ENCODE peak calls at places on chromosomes 3 and 15, in nine cellular contexts. L is cardiac muscle cell; X is stimulated activated naive B cell treated with anti-CD40 and anti-IgM and Interleukin-4, amounts not matched to agents 10 μg/mL and 1 μg/mL and 100 μg/mL, for 72 hours; M is hypothalamus; R is GM20000; H is stimulated activated CD8-positive, alpha-beta memory T cell treated with anti-CD3 and anti-CD28 coated beads, Interleukin-4, amount 100 ng/mL, for 24 hours; F is NCI-H345; Z is fibroblast of pulmonary artery; U is fibroblast of lung. T is an unnamed sample.

GRCh38 chr3:9404680-9405079 is 7.3 kb downstream of the SETD5 start:
- DNase-seq in L (peak), X (no peak), M (no peak), R (no peak), H (no peak), F (no peak), Z (no peak), U (no peak), T (no peak)

GRCh38 chr3:47856669-47857068 is 53.7 kb downstream of the DHX30 start:
- DNase-seq in L (no peak), X (no peak), M (no peak), R (no peak), H (no peak), F (no peak), Z (no peak), U (no peak), T (no peak)

GRCh38 chr15:57091626-57092025 is 173.2 kb downstream of the TCF12 start:
- DNase-seq in L (no peak), X (no peak), M (no peak), R (no peak), H (no peak), F (no peak), Z (no peak), U (no peak), T (no peak)

GRCh38 chr3:42664443-42664814 is 10.9 kb downstream of the ZBTB47 start:
- DNase-seq in L (no peak), X (no peak), M (no peak), R (no peak), H (no peak), F (no peak), Z (no peak), U (no peak), T (no peak)

GRCh38 chr15:46460426-46460825 is 825.6 kb downstream of the SQOR start:
- DNase-seq in L (no peak), X (no peak), M (no peak), R (no peak), H (no peak), F (no peak), Z (no peak), U (no peak), T (no peak)

GRCh38 chr15:24848050-24848449 is 106.7 kb upstream of the SNRPN start:
- DNase-seq in L (peak), X (no peak), M (peak), R (no peak), H (no peak), F (no peak), Z (peak), U (peak), T (no peak)

GRCh38 chr15:31081568-31082250 is 19.8 kb downstream of the TRPM1 start:
- DNase-seq in L (no peak), X (no peak), M (no peak), R (no peak), H (no peak), F (peak), Z (no peak), U (no peak), T (no peak)

GRCh38 chr3:85821130-85821756 is 862.5 kb downstream of the CADM2 start:
- DNase-seq in L (peak), X (no peak), M (no peak), R (peak), H (no peak), F (peak), Z (peak), U (peak), T (no peak)

GRCh38 chr3:157089455-157090221 is 70.3 kb downstream of the CCNL1 start:
- DNase-seq in L (peak), X (peak), M (no peak), R (peak), H (no peak), F (no peak), Z (peak), U (no peak), T (no peak)

GRCh38 chr15:81027200-81027599 is 26.5 kb downstream of the TLNRD1 start:
- DNase-seq in L (no peak), X (no peak), M (no peak), R (no peak), H (no peak), F (no peak), Z (no peak), U (peak), T (no peak)

GRCh38 chr3:129592362-129593150 is 13.9 kb downstream of the PLXND1 start:
- DNase-seq in L (no peak), X (no peak), M (peak), R (no peak), H (no peak), F (no peak), Z (no peak), U (no peak), T (no peak)

GRCh38 chr3:10599444-10599843 is 94.1 kb upstream of the ATP2B2 start:
- DNase-seq in L (no peak), X (no peak), M (no peak), R (no peak), H (no peak), F (peak), Z (no peak), U (no peak), T (no peak)

GRCh38 chr3:55481067-55481917 is 5.8 kb downstream of the WNT5A start:
- DNase-seq in L (peak), X (no peak), M (peak), R (no peak), H (no peak), F (no peak), Z (peak), U (peak), T (no peak)

GRCh38 chr3:157093096-157093495 is 66.9 kb downstream of the CCNL1 start:
- DNase-seq in L (no peak), X (no peak), M (no peak), R (no peak), H (no peak), F (no peak), Z (no peak), U (no peak), T (no peak)

GRCh38 chr3:69178838-69179739 is 56.7 kb upstream of the LMOD3 start:
- DNase-seq in L (no peak), X (no peak), M (no peak), R (no peak), H (no peak), F (no peak), Z (peak), U (peak), T (no peak)

GRCh38 chr3:161957467-161957866 is 460.9 kb downstream of the OTOL1 start:
- DNase-seq in L (no peak), X (no peak), M (no peak), R (no peak), H (no peak), F (no peak), Z (no peak), U (peak), T (no peak)

GRCh38 chr3:152444029-152444641 is 175.4 kb downstream of the MBNL1 start:
- DNase-seq in L (peak), X (no peak), M (no peak), R (peak), H (no peak), F (no peak), Z (peak), U (peak), T (no peak)

GRCh38 chr15:94563455-94563854 is 332.1 kb downstream of the MCTP2 start:
- DNase-seq in L (no peak), X (no peak), M (no peak), R (no peak), H (no peak), F (no peak), Z (no peak), U (no peak), T (no peak)

GRCh38 chr3:48983096-48983495 is 6.9 kb upstream of the P4HTM start:
- DNase-seq in L (no peak), X (no peak), M (no peak), R (no peak), H (no peak), F (no peak), Z (no peak), U (no peak), T (no peak)

GRCh38 chr15:97993310-97993738 is 32.8 kb downstream of the ARRDC4 start:
- DNase-seq in L (no peak), X (no peak), M (no peak), R (no peak), H (no peak), F (no peak), Z (no peak), U (peak), T (no peak)

GRCh38 chr15:52331490-52332240 is 36.1 kb upstream of the MYO5C start:
- DNase-seq in L (peak), X (peak), M (no peak), R (peak), H (peak), F (no peak), Z (peak), U (peak), T (peak)

GRCh38 chr3:9135930-9136525 is 113.4 kb downstream of the SRGAP3 start:
- DNase-seq in L (peak), X (no peak), M (peak), R (no peak), H (no peak), F (no peak), Z (no peak), U (no peak), T (no peak)

GRCh38 chr3:143510601-143511000 is 337.7 kb downstream of the SLC9A9 start:
- DNase-seq in L (no peak), X (no peak), M (no peak), R (no peak), H (no peak), F (no peak), Z (no peak), U (no peak), T (no peak)

GRCh38 chr3:187360523-187361060 is 7.6 kb upstream of the RTP4 start:
- DNase-seq in L (no peak), X (no peak), M (no peak), R (no peak), H (no peak), F (no peak), Z (no peak), U (peak), T (no peak)

GRCh38 chr3:123818921-123819429 is 65.2 kb downstream of the MYLK start:
- DNase-seq in L (no peak), X (no peak), M (no peak), R (no peak), H (no peak), F (no peak), Z (peak), U (peak), T (no peak)

GRCh38 chr15:62940755-62941361 is 101.7 kb upstream of the TPM1 start:
- DNase-seq in L (no peak), X (no peak), M (peak), R (no peak), H (no peak), F (no peak), Z (peak), U (peak), T (no peak)

GRCh38 chr3:124277516-124277890 is 285.6 kb upstream of the ROPN1 start:
- DNase-seq in L (no peak), X (no peak), M (no peak), R (no peak), H (no peak), F (no peak), Z (peak), U (peak), T (no peak)

T was measured in GM19239.